ENCODE peak calls at places on chromosome 6, in ten cellular contexts. O, L, K, Z, J, N, V, H, T and I are unnamed samples.

GRCh38 chr6:129104131-129104530 is 221.2 kb downstream of the LAMA2 start:
- DNase-seq in L (no peak), T (no peak), Z (no peak), J (no peak), V (no peak), K (no peak), O (no peak), H (no peak), N (no peak), I (no peak)

GRCh38 chr6:151808331-151809241 is 1.1 kb downstream of the ESR1 start:
- DNase-seq in T (no peak), J (no peak), L (peak; percentile 27), H (no peak), Z (peak; percentile 20), V (no peak), K (peak; percentile 30), O (no peak), N (no peak), I (no peak)

GRCh38 chr6:22891930-22892329 is 322.6 kb downstream of the HDGFL1 start:
- DNase-seq in L (no peak), H (no peak), T (no peak), O (no peak), V (no peak), Z (no peak), J (no peak), N (no peak), K (no peak), I (no peak)

GRCh38 chr6:165913676-165914570 is 250.9 kb upstream of the PDE10A start:
- DNase-seq in N (no peak), L (no peak), Z (no peak), T (no peak), K (no peak), H (no peak), J (no peak), O (no peak), V (no peak), I (no peak)

GRCh38 chr6:5083307-5083583 is 1.9 kb upstream of the PPP1R3G start:
- DNase-seq in K (no peak), T (no peak), V (no peak), L (no peak), N (no peak), Z (no peak), H (no peak), J (no peak), O (no peak), I (no peak)

GRCh38 chr6:106050538-106050937 is 35.6 kb upstream of the PRDM1 start:
- DNase-seq in N (no peak), T (no peak), V (no peak), L (no peak), H (no peak), K (no peak), Z (no peak), O (no peak), J (no peak), I (no peak)

GRCh38 chr6:28657756-28658465 is 132.2 kb downstream of the GPX5 start:
- DNase-seq in N (no peak), K (no peak), V (no peak), Z (peak; percentile 74), H (peak; percentile 54), L (peak; percentile 67), J (no peak), T (no peak), O (no peak), I (peak; percentile 65)

GRCh38 chr6:150898390-150899170 is 33.1 kb downstream of the MTHFD1L start:
- DNase-seq in O (no peak), Z (no peak), K (no peak), L (no peak), H (no peak), V (no peak), N (no peak), T (no peak), J (no peak), I (no peak)

GRCh38 chr6:1798303-1798964 is 188.7 kb downstream of the FOXC1 start:
- DNase-seq in T (no peak), V (no peak), L (no peak), K (no peak), H (no peak), Z (no peak), N (no peak), O (no peak), J (no peak), I (no peak)

GRCh38 chr6:97215157-97215769 is 67.8 kb downstream of the MMS22L start:
- DNase-seq in H (peak; percentile 49), K (no peak), J (no peak), L (peak; percentile 34), O (no peak), T (no peak), Z (peak; percentile 13), V (no peak), N (no peak), I (peak; percentile 33)

GRCh38 chr6:68008445-68008844 is 626.6 kb upstream of the ADGRB3 start:
- DNase-seq in H (no peak), T (no peak), V (no peak), O (no peak), L (no peak), J (no peak), N (no peak), K (no peak), Z (no peak), I (no peak)

GRCh38 chr6:105332576-105332975 is 70.3 kb downstream of the PREP start:
- DNase-seq in N (no peak), V (no peak), J (no peak), L (no peak), H (no peak), T (no peak), O (no peak), K (no peak), Z (no peak), I (no peak)

GRCh38 chr6:150271501-150272263 is 97.1 kb upstream of the IYD start:
- DNase-seq in L (no peak), Z (no peak), J (no peak), K (no peak), O (no peak), V (no peak), T (no peak), H (no peak), N (no peak), I (no peak)

GRCh38 chr6:12363651-12364381 is 73.7 kb downstream of the EDN1 start:
- DNase-seq in N (no peak), O (no peak), H (no peak), V (no peak), T (peak; percentile 78), K (no peak), Z (peak; percentile 62), J (peak; percentile 75), L (no peak), I (no peak)

GRCh38 chr6:125979101-125979500 is 7.2 kb upstream of the TRMT11 start:
- DNase-seq in O (no peak), J (no peak), L (no peak), V (no peak), H (no peak), T (no peak), N (no peak), Z (no peak), K (no peak), I (no peak)

GRCh38 chr6:125970760-125971159 is 14.2 kb downstream of the HINT3 start:
- DNase-seq in N (no peak), K (no peak), T (no peak), L (no peak), V (no peak), J (peak; percentile 36), Z (no peak), O (no peak), H (no peak), I (no peak)

GRCh38 chr6:125968493-125968892 is 11.9 kb downstream of the HINT3 start:
- DNase-seq in H (no peak), K (no peak), O (no peak), V (no peak), N (no peak), Z (no peak), J (no peak), T (no peak), L (no peak), I (no peak)

GRCh38 chr6:125974214-125974866 is 12.0 kb upstream of the TRMT11 start:
- DNase-seq in N (no peak), L (no peak), T (no peak), H (no peak), K (no peak), V (no peak), O (no peak), Z (no peak), J (no peak), I (no peak)
- TF ChIP-seq CTCF in N (peak; percentile 75), L (no peak), T (peak; percentile 43), H (peak; percentile 69), K (peak; percentile 48), V (peak; percentile 59), O (no peak), Z (no peak), J (peak; percentile 45), I (peak; percentile 73)

GRCh38 chr6:16168858-16169257 is 40.0 kb downstream of the MYLIP start:
- DNase-seq in H (no peak), T (no peak), Z (no peak), O (no peak), L (no peak), V (no peak), N (no peak), K (no peak), J (no peak), I (no peak)
- TF ChIP-seq CTCF in H (peak; percentile 57), T (no peak), Z (no peak), O (no peak), L (no peak), V (no peak), N (peak; percentile 68), K (peak; percentile 40), J (peak; percentile 29), I (peak; percentile 60)

GRCh38 chr6:140047321-140047720 is 672.9 kb upstream of the CITED2 start:
- DNase-seq in L (no peak), H (no peak), Z (no peak), J (no peak), K (no peak), T (no peak), V (no peak), N (no peak), O (no peak), I (no peak)

GRCh38 chr6:140048202-140048790 is 673.8 kb upstream of the CITED2 start:
- DNase-seq in Z (no peak), N (no peak), T (no peak), H (no peak), O (no peak), K (no peak), L (no peak), V (no peak), J (no peak), I (no peak)

GRCh38 chr6:140050232-140050995 is 676.0 kb upstream of the CITED2 start:
- DNase-seq in O (no peak), J (no peak), T (no peak), Z (no peak), L (no peak), N (no peak), H (peak; percentile 26), K (peak; percentile 13), V (no peak), I (no peak)

GRCh38 chr6:140051521-140052455 is 677.3 kb upstream of the CITED2 start:
- DNase-seq in L (no peak), N (no peak), K (no peak), O (no peak), V (no peak), T (no peak), H (no peak), Z (no peak), J (no peak), I (no peak)

GRCh38 chr6:140052757-140053729 is 678.6 kb upstream of the CITED2 start:
- DNase-seq in O (no peak), N (no peak), H (no peak), K (no peak), V (no peak), L (peak; percentile 13), Z (no peak), J (no peak), T (no peak), I (no peak)
- TF ChIP-seq CTCF in O (no peak), N (peak; percentile 56), H (no peak), K (no peak), V (no peak), L (peak; percentile 15), Z (no peak), J (no peak), T (no peak), I (peak; percentile 50)

GRCh38 chr6:88919032-88919431 is 44.4 kb downstream of the RNGTT start:
- DNase-seq in O (no peak), J (no peak), H (no peak), L (no peak), V (no peak), T (no peak), K (no peak), N (no peak), Z (no peak), I (no peak)
- TF ChIP-seq CTCF in O (no peak), J (no peak), H (peak; percentile 23), L (no peak), V (no peak), T (no peak), K (no peak), N (peak; percentile 52), Z (no peak), I (peak; percentile 43)